ENCODE peak calls at places on chromosome 13, in eight cellular contexts. J is ascending aorta; B is pancreas; C is IMR-90; T is cardiac muscle cell; D is left ventricle myocardium inferior; O is H9; N is CD8-positive, alpha-beta memory T cell. Z is an unnamed sample.

GRCh38 chr13:48232420-48233096 is 448 bp upstream of the ITM2B start:
- DNase-seq in N (no peak), D (no peak), C (no peak), B (no peak), O (no peak), T (no peak), J (no peak), Z (no peak)

GRCh38 chr13:111906816-111907215 is 160.1 kb upstream of the SOX1 start:
- DNase-seq in C (no peak), O (peak; percentile 11), T (no peak), J (peak; percentile 21), B (no peak), D (no peak), N (no peak), Z (no peak)

GRCh38 chr13:47114030-47114429 is 217.2 kb upstream of the HTR2A start:
- DNase-seq in B (no peak), N (no peak), O (no peak), C (peak; percentile 89), T (no peak), D (no peak), J (no peak), Z (peak; percentile 38)

GRCh38 chr13:50706505-50706904 is 137.0 kb downstream of the DLEU7 start:
- DNase-seq in N (no peak), B (no peak), O (no peak), D (no peak), T (no peak), C (no peak), J (no peak), Z (no peak)

GRCh38 chr13:109156181-109156935 is 526.9 kb downstream of the MYO16 start:
- DNase-seq in N (no peak), C (peak; percentile 86), J (peak; percentile 81), T (no peak), B (no peak), O (no peak), D (peak; percentile 37), Z (peak; percentile 43)

GRCh38 chr13:102309110-102309509 is 92.7 kb downstream of the FGF14 start:
- DNase-seq in N (no peak), J (no peak), O (no peak), C (no peak), B (no peak), T (peak; percentile 73), D (no peak), Z (no peak)

GRCh38 chr13:26508885-26509284 is 48.6 kb upstream of the WASF3 start:
- DNase-seq in O (no peak), T (no peak), N (no peak), C (peak; percentile 95), J (peak; percentile 81), D (peak; percentile 84), B (no peak), Z (peak; percentile 69)

GRCh38 chr13:21668665-21669599 is 1.9 kb upstream of the FGF9 start:
- DNase-seq in J (no peak), N (peak; percentile 40), D (no peak), T (peak; percentile 57), O (peak; percentile 47), B (no peak), C (peak; percentile 69), Z (no peak)

GRCh38 chr13:21478881-21479808 is 20.0 kb upstream of the ZDHHC20 start:
- DNase-seq in B (no peak), C (peak; percentile 81), D (no peak), O (no peak), T (peak; percentile 79), J (no peak), N (no peak), Z (peak; percentile 47)

GRCh38 chr13:56735537-56735942 is 405.2 kb upstream of the PRR20A start:
- DNase-seq in C (no peak), O (peak; percentile 75), B (no peak), J (no peak), T (peak; percentile 76), D (no peak), N (no peak), Z (no peak)

GRCh38 chr13:41311607-41312500 is 787 bp downstream of the NAA16 start:
- DNase-seq in D (peak; percentile 42), J (no peak), O (no peak), N (peak; percentile 44), C (peak; percentile 43), T (peak; percentile 65), B (peak; percentile 66), Z (no peak)

GRCh38 chr13:65787087-65787486 is 1443.0 kb downstream of the PCDH9 start:
- DNase-seq in D (no peak), C (peak; percentile 27), T (no peak), N (no peak), O (no peak), B (no peak), J (no peak), Z (no peak)

GRCh38 chr13:32315255-32316029 is at the start of the genes BRCA2 and ZAR1L:
- DNase-seq in O (peak; percentile 87), B (peak; percentile 86), N (peak; percentile 84), J (peak; percentile 95), T (peak; percentile 91), D (peak; percentile 91), C (peak; percentile 87), Z (peak; percentile 71)

GRCh38 chr13:26518433-26519084 is 38.9 kb upstream of the WASF3 start:
- DNase-seq in T (no peak), C (no peak), O (no peak), B (no peak), J (no peak), D (no peak), N (no peak), Z (no peak)

GRCh38 chr13:74015137-74015536 is 119.1 kb downstream of the KLF12 start:
- DNase-seq in T (no peak), N (no peak), D (no peak), C (peak; percentile 39), B (no peak), O (no peak), J (no peak), Z (no peak)

GRCh38 chr13:111537115-111537728 is 216.8 kb downstream of the TEX29 start:
- DNase-seq in J (no peak), C (no peak), D (no peak), T (no peak), B (no peak), O (no peak), N (no peak), Z (no peak)

GRCh38 chr13:94369862-94370491 is 109.5 kb downstream of the DCT start:
- DNase-seq in D (no peak), T (no peak), J (no peak), O (no peak), B (no peak), N (no peak), C (peak; percentile 56), Z (peak; percentile 51)

GRCh38 chr13:38819053-38819452 is 132.2 kb downstream of the FREM2 start:
- DNase-seq in D (no peak), T (no peak), B (peak; percentile 31), C (no peak), N (no peak), J (no peak), O (no peak), Z (no peak)

GRCh38 chr13:97185751-97186150 is 36.4 kb upstream of the MBNL2 start:
- DNase-seq in C (no peak), N (no peak), B (no peak), D (no peak), O (no peak), J (no peak), T (no peak), Z (no peak)

DNA sequence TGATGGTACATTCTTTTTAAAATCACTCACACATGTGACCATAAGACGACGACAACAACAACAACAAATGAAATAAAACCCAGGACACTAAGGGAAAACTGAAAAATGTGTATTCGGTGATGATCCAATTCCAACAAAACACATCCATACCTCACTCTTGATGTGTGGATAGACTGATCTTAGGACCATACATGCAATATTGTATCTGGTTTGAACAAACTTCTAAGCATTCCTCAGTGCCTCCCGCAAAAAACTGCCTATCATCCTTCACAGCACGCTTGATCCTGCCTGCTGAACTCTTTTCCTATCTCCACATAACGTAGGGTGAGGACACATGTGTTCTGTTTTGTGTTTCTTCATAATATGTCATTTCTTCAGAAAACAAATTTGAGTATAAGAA is 415.2 kb downstream of the KCTD12 start:
- DNase-seq in D (no peak), O (no peak), C (no peak), N (no peak), J (no peak), B (no peak), T (peak; percentile 57), Z (no peak)
- H3K27ac ChIP-seq in D (no peak overlapping the region), O (no peak overlapping the region), C (no peak overlapping the region), N (no peak overlapping the region), J (no peak overlapping the region), B (no peak overlapping the region), T (peak overlapping the region; percentile 96), Z (no peak overlapping the region)

DNA sequence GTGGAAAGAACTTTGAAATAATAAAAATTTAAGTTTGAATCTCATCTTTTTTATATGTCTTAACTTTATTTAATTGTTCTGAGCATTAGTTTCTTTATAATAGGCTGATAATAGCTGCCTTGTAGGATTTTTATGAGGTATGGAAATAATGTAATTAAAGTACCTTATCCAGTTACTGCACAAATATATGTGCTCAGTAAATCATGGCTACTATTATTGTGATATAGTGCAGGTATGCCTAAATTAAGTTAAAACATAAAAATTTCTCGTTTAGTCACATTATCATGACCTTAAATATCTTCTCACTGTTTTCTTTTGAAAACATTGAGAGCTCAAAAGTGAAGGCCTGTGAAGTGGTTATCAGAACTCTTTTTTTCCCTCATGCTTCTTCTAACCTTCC is 62.9 kb downstream of the NDFIP2 start:
- DNase-seq in C (no peak), B (no peak), N (no peak), T (no peak), O (no peak), J (no peak), D (no peak), Z (no peak)
- H3K27ac ChIP-seq in C (no peak overlapping the region), B (no peak overlapping the region), N (no peak overlapping the region), T (peak overlapping the region; percentile 27), O (no peak overlapping the region), J (no peak overlapping the region), D (no peak overlapping the region), Z (no peak overlapping the region)

DNA sequence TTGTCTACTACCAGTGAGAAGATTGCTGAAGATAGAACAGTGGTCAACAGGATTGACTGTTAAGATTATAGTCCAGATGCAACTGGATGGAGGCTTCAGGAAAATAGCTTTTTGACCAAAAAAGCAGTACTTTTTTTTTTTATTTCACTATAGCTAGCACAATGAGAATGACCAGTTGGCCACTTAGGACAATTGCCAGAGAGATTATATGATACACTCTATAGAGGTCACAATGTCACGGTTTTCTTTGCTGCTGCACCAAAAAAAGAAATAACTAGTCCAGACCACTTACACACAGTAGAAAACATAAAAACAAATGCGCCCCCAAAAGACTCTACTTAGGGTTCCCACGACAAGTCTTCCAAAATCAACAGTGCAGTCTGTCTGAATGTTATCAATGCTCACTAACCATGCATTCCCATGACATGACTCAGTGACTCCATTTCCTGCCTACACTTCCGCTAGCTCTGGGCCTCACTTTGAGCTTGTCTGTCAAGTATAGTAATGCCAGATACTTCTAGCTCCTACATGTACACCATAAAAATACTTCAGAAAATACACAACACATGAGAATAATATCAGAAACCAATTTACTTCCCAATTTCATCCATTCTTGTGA is 209.2 kb upstream of the STARD13 start:
- DNase-seq in D (peak; percentile 17), B (no peak), N (no peak), C (peak; percentile 97), J (no peak), O (no peak), T (no peak), Z (peak; percentile 84)
- H3K27ac ChIP-seq in D (peak overlapping the region; percentile 81), B (no peak overlapping the region), N (no peak overlapping the region), C (peak overlapping the region; percentile 88), J (peak overlapping the region; percentile 56), O (no peak overlapping the region), T (no peak overlapping the region), Z (peak overlapping the region; percentile 69)

DNA sequence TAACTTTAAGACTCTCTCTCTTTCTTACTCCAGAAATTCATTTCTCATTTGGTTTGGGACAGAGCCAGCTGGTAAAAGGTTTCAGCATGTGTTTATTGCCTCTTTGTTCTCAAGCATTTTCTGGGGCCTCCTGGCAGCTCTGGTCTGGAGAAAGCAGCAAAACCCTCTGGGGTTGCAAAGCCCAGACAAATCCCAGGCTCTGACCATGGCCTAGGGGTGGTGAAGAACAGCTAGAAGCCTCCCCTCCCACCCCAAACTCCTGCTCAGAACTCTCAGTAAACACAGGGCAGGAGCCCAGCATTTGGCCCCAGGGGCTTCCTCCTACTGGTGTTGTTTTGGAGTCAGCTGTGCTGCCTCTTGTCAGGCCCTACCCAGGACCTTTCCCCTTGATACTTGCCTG is 124.2 kb upstream of the SERP2 start:
- DNase-seq in N (no peak), T (no peak), C (peak; percentile 77), J (no peak), D (peak; percentile 71), O (no peak), B (peak; percentile 31), Z (peak; percentile 47)
- H3K27ac ChIP-seq in N (no peak overlapping the region), T (no peak overlapping the region), C (peak overlapping the region; percentile 19), J (peak overlapping the region; percentile 69), D (peak overlapping the region; percentile 73), O (no peak overlapping the region), B (no peak overlapping the region), Z (peak overlapping the region; percentile 58)

Z was measured in AG04450.